ENCODE peak calls at places on chromosomes 13 and 19, in nine cellular contexts. One of them, this sample, is unnamed.

GRCh38 chr19:38252935-38253691 is 3.1 kb downstream of the PPP1R14A start:
- DNase-seq in KBM-7: no peak
- DNase-seq in fibroblast of mammary gland: no peak
- DNase-seq in D341Med: peak
- DNase-seq in iPS-NIHi11: no peak
- DNase-seq in AG10803: no peak
- DNase-seq in NCI-H1105 treated with DMSO at 0.1 percent for 48 hours: no peak
- DNase-seq in H7: peak
- DNase-seq in HFF-Myc: no peak
- DNase-seq in this sample: no peak

GRCh38 chr19:6457958-6458694 is 1.5 kb downstream of the SLC25A23 start:
- DNase-seq in H7: no peak
- DNase-seq in HFF-Myc: no peak
- DNase-seq in iPS-NIHi11: no peak
- DNase-seq in D341Med: peak
- DNase-seq in fibroblast of mammary gland: peak
- DNase-seq in NCI-H1105 treated with DMSO at 0.1 percent for 48 hours: no peak
- DNase-seq in AG10803: no peak
- DNase-seq in KBM-7: no peak
- DNase-seq in this sample: no peak

GRCh38 chr19:11420429-11420893 is 1.3 kb upstream of the RGL3 start:
- DNase-seq in fibroblast of mammary gland: peak
- DNase-seq in iPS-NIHi11: no peak
- DNase-seq in NCI-H1105 treated with DMSO at 0.1 percent for 48 hours: peak
- DNase-seq in D341Med: no peak
- DNase-seq in KBM-7: peak
- DNase-seq in HFF-Myc: no peak
- DNase-seq in H7: peak
- DNase-seq in AG10803: peak
- DNase-seq in this sample: no peak

GRCh38 chr13:75384881-75385707 is 96.9 kb downstream of the TBC1D4 start:
- DNase-seq in fibroblast of mammary gland: no peak
- DNase-seq in D341Med: no peak
- DNase-seq in NCI-H1105 treated with DMSO at 0.1 percent for 48 hours: peak
- DNase-seq in KBM-7: peak
- DNase-seq in iPS-NIHi11: no peak
- DNase-seq in H7: no peak
- DNase-seq in AG10803: no peak
- DNase-seq in HFF-Myc: no peak
- DNase-seq in this sample: no peak

GRCh38 chr13:34124912-34125311 is 307.0 kb downstream of the RFC3 start:
- DNase-seq in NCI-H1105 treated with DMSO at 0.1 percent for 48 hours: peak
- DNase-seq in HFF-Myc: no peak
- DNase-seq in fibroblast of mammary gland: no peak
- DNase-seq in AG10803: no peak
- DNase-seq in iPS-NIHi11: no peak
- DNase-seq in D341Med: no peak
- DNase-seq in H7: no peak
- DNase-seq in KBM-7: no peak
- DNase-seq in this sample: no peak

GRCh38 chr13:89115307-89115706 is 1444.1 kb downstream of the SLITRK5 start:
- DNase-seq in D341Med: no peak
- DNase-seq in NCI-H1105 treated with DMSO at 0.1 percent for 48 hours: no peak
- DNase-seq in HFF-Myc: no peak
- DNase-seq in KBM-7: no peak
- DNase-seq in iPS-NIHi11: peak
- DNase-seq in H7: no peak
- DNase-seq in fibroblast of mammary gland: no peak
- DNase-seq in AG10803: no peak
- DNase-seq in this sample: no peak

GRCh38 chr19:10562609-10563008 is 3.2 kb downstream of the KRI1 start:
- DNase-seq in NCI-H1105 treated with DMSO at 0.1 percent for 48 hours: no peak
- DNase-seq in HFF-Myc: no peak
- DNase-seq in fibroblast of mammary gland: no peak
- DNase-seq in iPS-NIHi11: no peak
- DNase-seq in D341Med: no peak
- DNase-seq in H7: no peak
- DNase-seq in KBM-7: no peak
- DNase-seq in AG10803: no peak
- DNase-seq in this sample: no peak

GRCh38 chr19:3005345-3005744 is 23.7 kb downstream of the TLE2 start:
- DNase-seq in fibroblast of mammary gland: no peak
- DNase-seq in H7: no peak
- DNase-seq in D341Med: peak
- DNase-seq in AG10803: no peak
- DNase-seq in iPS-NIHi11: no peak
- DNase-seq in NCI-H1105 treated with DMSO at 0.1 percent for 48 hours: no peak
- DNase-seq in HFF-Myc: no peak
- DNase-seq in KBM-7: no peak
- DNase-seq in this sample: no peak

GRCh38 chr19:58338825-58339558 is 12.2 kb downstream of the ZSCAN22 start:
- DNase-seq in fibroblast of mammary gland: peak
- DNase-seq in NCI-H1105 treated with DMSO at 0.1 percent for 48 hours: no peak
- DNase-seq in HFF-Myc: no peak
- DNase-seq in AG10803: no peak
- DNase-seq in KBM-7: no peak
- DNase-seq in D341Med: no peak
- DNase-seq in H7: peak
- DNase-seq in iPS-NIHi11: peak
- DNase-seq in this sample: no peak

GRCh38 chr13:85347251-85347650 is 452.0 kb downstream of the SLITRK6 start:
- DNase-seq in NCI-H1105 treated with DMSO at 0.1 percent for 48 hours: no peak
- DNase-seq in KBM-7: no peak
- DNase-seq in iPS-NIHi11: no peak
- DNase-seq in fibroblast of mammary gland: no peak
- DNase-seq in D341Med: no peak
- DNase-seq in AG10803: no peak
- DNase-seq in HFF-Myc: no peak
- DNase-seq in H7: no peak
- DNase-seq in this sample: no peak

GRCh38 chr13:74325106-74325505 is 190.9 kb upstream of the KLF12 start:
- DNase-seq in AG10803: peak
- DNase-seq in KBM-7: no peak
- DNase-seq in D341Med: no peak
- DNase-seq in H7: no peak
- DNase-seq in HFF-Myc: peak
- DNase-seq in iPS-NIHi11: no peak
- DNase-seq in NCI-H1105 treated with DMSO at 0.1 percent for 48 hours: peak
- DNase-seq in fibroblast of mammary gland: peak
- DNase-seq in this sample: no peak

GRCh38 chr13:40910324-40911050 is 108.6 kb downstream of the ELF1 start:
- DNase-seq in KBM-7: no peak
- DNase-seq in HFF-Myc: no peak
- DNase-seq in D341Med: no peak
- DNase-seq in NCI-H1105 treated with DMSO at 0.1 percent for 48 hours: no peak
- DNase-seq in fibroblast of mammary gland: peak
- DNase-seq in H7: no peak
- DNase-seq in AG10803: peak
- DNase-seq in iPS-NIHi11: no peak
- DNase-seq in this sample: no peak

GRCh38 chr13:106471957-106472543 is 63.4 kb downstream of the EFNB2 start:
- DNase-seq in HFF-Myc: peak
- DNase-seq in AG10803: peak
- DNase-seq in fibroblast of mammary gland: peak
- DNase-seq in H7: peak
- DNase-seq in NCI-H1105 treated with DMSO at 0.1 percent for 48 hours: no peak
- DNase-seq in iPS-NIHi11: peak
- DNase-seq in KBM-7: no peak
- DNase-seq in D341Med: no peak
- DNase-seq in this sample: no peak

This sample was measured in naive thymus-derived CD4-positive, alpha-beta T cell.